ENCODE peak calls at places on chromosomes 11 and 22, in six cellular contexts. T is mesendoderm, V is right lobe of liver, Z is Peyer's patch, X is keratinocyte, O is upper lobe of right lung. H is an unnamed sample.
A peak's percentile ranks its signal among the peaks of the same experiment; 100 is the strongest.

GRCh38 chr22:45172872-45173585 is 9.3 kb downstream of the NUP50 start:
- DNase-seq in T (no peak), V (no peak), Z (no peak), X (no peak), O (no peak), H (no peak)

GRCh38 chr11:72038491-72038890 is 39.8 kb downstream of the IL18BP start:
- DNase-seq in T (no peak), V (no peak), Z (no peak), X (no peak), O (no peak), H (no peak)

GRCh38 chr11:11313426-11313825 is 39.6 kb downstream of the CSNK2A3 start:
- DNase-seq in T (no peak), V (no peak), Z (no peak), X (peak; percentile 50), O (peak; percentile 67), H (no peak)

GRCh38 chr11:64244107-64244506 is 2.6 kb downstream of the PPP1R14B start:
- DNase-seq in T (no peak), V (no peak), Z (no peak), X (no peak), O (no peak), H (no peak)

GRCh38 chr11:76285397-76285796 is 79.1 kb upstream of the WNT11 start:
- DNase-seq in T (no peak), V (no peak), Z (no peak), X (no peak), O (no peak), H (no peak)

GRCh38 chr11:100964400-100964799 is 165.2 kb downstream of the PGR start:
- DNase-seq in T (no peak), V (no peak), Z (no peak), X (no peak), O (no peak), H (no peak)

GRCh38 chr22:29030016-29030617 is 31.5 kb downstream of the C22orf31 start:
- DNase-seq in T (peak; percentile 91), V (no peak), Z (no peak), X (no peak), O (no peak), H (no peak)

GRCh38 chr11:57546869-57547518 is 9.6 kb downstream of the SMTNL1 start:
- DNase-seq in T (peak; percentile 80), V (no peak), Z (no peak), X (no peak), O (peak; percentile 20), H (no peak)

GRCh38 chr22:50271519-50271970 is 1.4 kb upstream of the MAPK11 start:
- DNase-seq in T (peak; percentile 77), V (peak; percentile 77), Z (peak; percentile 56), X (no peak), O (peak; percentile 84), H (peak; percentile 88)

GRCh38 chr11:69460540-69461257 is 20.8 kb upstream of the LINC01488 start:
- DNase-seq in T (no peak), V (no peak), Z (no peak), X (peak; percentile 66), O (no peak), H (peak; percentile 1)

GRCh38 chr11:33635161-33635560 is 65.5 kb downstream of the C11orf91 start:
- DNase-seq in T (no peak), V (no peak), Z (no peak), X (no peak), O (no peak), H (no peak)

GRCh38 chr11:112555491-112556364 is 295.1 kb upstream of the PLET1 start:
- DNase-seq in T (peak; percentile 74), V (peak; percentile 71), Z (peak; percentile 28), X (no peak), O (peak; percentile 84), H (peak; percentile 82)

GRCh38 chr11:92492372-92492771 is 267.8 kb downstream of the FAT3 start:
- DNase-seq in T (no peak), V (no peak), Z (no peak), X (no peak), O (no peak), H (no peak)

GRCh38 chr11:132785878-132786277 is 746.4 kb downstream of the OPCML start:
- DNase-seq in T (no peak), V (no peak), Z (no peak), X (no peak), O (no peak), H (no peak)

GRCh38 chr11:2885017-2885675 is 429 bp downstream of the CDKN1C start:
- DNase-seq in T (peak; percentile 68), V (peak; percentile 69), Z (no peak), X (no peak), O (peak; percentile 85), H (peak; percentile 91)

GRCh38 chr11:12156301-12157140 is 46.1 kb downstream of the MICAL2 start:
- DNase-seq in T (no peak), V (no peak), Z (no peak), X (no peak), O (no peak), H (peak; percentile 52)

GRCh38 chr11:94020777-94021615 is at the start of gene HEPHL1:
- DNase-seq in T (peak; percentile 13), V (no peak), Z (no peak), X (peak; percentile 95), O (no peak), H (no peak)

GRCh38 chr11:48170840-48171233 is 45.8 kb upstream of the OR4B1 start:
- DNase-seq in T (no peak), V (no peak), Z (no peak), X (no peak), O (no peak), H (no peak)

GRCh38 chr11:106461839-106462545 is 384.5 kb downstream of the AASDHPPT start:
- DNase-seq in T (peak; percentile 91), V (no peak), Z (no peak), X (no peak), O (no peak), H (no peak)

GRCh38 chr11:106461148-106461547 is 383.7 kb downstream of the AASDHPPT start:
- DNase-seq in T (no peak), V (no peak), Z (no peak), X (no peak), O (no peak), H (no peak)

GRCh38 chr11:106463796-106464201 is 386.3 kb downstream of the AASDHPPT start:
- DNase-seq in T (no peak), V (no peak), Z (no peak), X (no peak), O (no peak), H (no peak)

GRCh38 chr11:106464728-106465127 is 387.3 kb downstream of the AASDHPPT start:
- DNase-seq in T (no peak), V (no peak), Z (no peak), X (no peak), O (no peak), H (no peak)

DNA sequence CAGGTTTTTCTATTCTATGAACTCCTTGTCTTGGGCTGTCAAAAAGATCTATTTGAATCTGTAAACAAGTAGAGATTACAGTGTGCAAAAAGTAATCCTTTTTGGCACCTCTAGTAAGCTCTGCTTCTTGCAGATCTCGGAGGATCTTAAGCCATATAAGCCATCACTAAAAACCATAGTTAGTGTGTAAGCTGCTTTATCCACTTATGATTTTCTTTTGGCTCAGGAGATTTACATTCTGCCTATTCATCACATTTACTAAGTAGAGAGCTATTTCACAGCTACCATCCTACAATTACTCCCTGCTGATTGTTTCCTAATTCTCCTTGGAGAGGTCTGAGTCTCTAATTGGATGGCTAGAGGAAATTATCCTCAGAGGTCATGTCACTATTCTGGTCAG is 385.7 kb downstream of the AASDHPPT start:
- DNase-seq in T (peak; percentile 80), V (no peak), Z (no peak), X (no peak), O (no peak), H (no peak)
- H3K4me1 ChIP-seq in T (peaks cover 9% of the 10 kb centered on the region), V (no peaks in the 10 kb centered on the region), Z (peaks cover 25% of the 10 kb centered on the region), X (peaks cover under 1% of the 10 kb centered on the region), O (peaks cover 3% of the 10 kb centered on the region), H (peaks cover 3% of the 10 kb centered on the region)

GRCh38 chr11:120108785-120109168 is 29.1 kb downstream of the TRIM29 start:
- DNase-seq in T (no peak), V (no peak), Z (no peak), X (no peak), O (no peak), H (no peak)
- H3K4me1 ChIP-seq in T (no peaks in the 10 kb centered on the region), V (no peaks in the 10 kb centered on the region), Z (no peaks in the 10 kb centered on the region), X (peaks cover 9% of the 10 kb centered on the region), O (no peaks in the 10 kb centered on the region), H (no peaks in the 10 kb centered on the region)

GRCh38 chr11:44577231-44577834 is 11.9 kb downstream of the CD82 start:
- DNase-seq in T (no peak), V (no peak), Z (no peak), X (no peak), O (no peak), H (no peak)

GRCh38 chr11:44578279-44578678 is 12.8 kb downstream of the CD82 start:
- DNase-seq in T (no peak), V (no peak), Z (no peak), X (no peak), O (no peak), H (no peak)

GRCh38 chr11:44575288-44575672 is 9.8 kb downstream of the CD82 start:
- DNase-seq in T (no peak), V (no peak), Z (no peak), X (no peak), O (no peak), H (peak; percentile 51)

GRCh38 chr11:44574620-44575287 is 9.3 kb downstream of the CD82 start:
- DNase-seq in T (no peak), V (no peak), Z (peak; percentile 60), X (no peak), O (no peak), H (peak; percentile 16)

DNA sequence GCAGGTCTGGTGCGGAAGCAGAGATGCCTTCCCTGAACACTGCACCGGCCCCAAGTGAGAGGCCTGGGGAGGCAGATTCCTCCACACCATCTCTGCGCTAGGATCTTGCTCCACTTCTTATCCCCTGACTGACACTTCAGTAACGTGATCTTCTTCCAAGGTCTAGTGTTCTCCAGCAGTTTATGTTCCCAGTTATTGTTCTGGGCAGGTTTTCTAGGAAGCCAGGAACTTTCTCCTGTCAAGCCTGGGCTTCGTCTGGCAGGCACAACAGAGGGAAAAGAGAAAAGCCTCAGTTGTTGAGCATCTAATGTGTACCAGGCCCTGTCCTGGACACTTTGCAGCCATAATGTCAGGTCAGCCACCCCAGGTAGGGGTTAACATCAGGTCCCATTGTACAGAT is 10.5 kb downstream of the CD82 start:
- DNase-seq in T (no peak), V (no peak), Z (no peak), X (no peak), O (no peak), H (no peak)
- H3K4me1 ChIP-seq in T (no peaks in the 10 kb centered on the region), V (peaks cover 19% of the 10 kb centered on the region), Z (peaks cover 19% of the 10 kb centered on the region), X (peaks cover 78% of the 10 kb centered on the region), O (peaks cover 64% of the 10 kb centered on the region), H (peaks cover 47% of the 10 kb centered on the region)

DNA sequence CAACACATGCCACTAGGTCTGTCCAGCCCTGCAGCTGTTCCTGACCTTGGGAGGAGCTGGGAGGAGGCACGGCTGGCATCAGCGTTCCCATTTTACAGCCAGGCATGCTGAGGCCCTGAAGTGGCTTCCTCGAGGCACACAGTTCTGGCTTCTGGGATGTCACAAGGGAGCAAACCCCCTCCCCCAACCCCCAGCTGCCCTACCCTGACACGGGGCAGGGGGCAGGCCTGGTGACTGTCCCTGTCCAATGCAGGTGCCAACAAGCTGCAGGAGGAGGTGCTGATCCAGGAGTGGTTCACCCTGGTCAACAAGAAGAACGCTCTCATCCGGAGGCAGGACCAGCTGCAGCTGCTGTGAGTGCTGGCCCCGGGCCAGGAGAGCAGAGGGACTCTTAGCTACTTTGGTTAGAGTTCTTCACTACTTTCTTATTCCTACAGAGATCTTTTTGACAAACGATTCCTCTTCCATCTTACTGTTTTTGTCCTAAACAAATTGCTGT is 5.3 kb downstream of the KCNK7 start:
- DNase-seq in T (no peak), V (no peak), Z (no peak), X (no peak), O (no peak), H (no peak)
- H3K4me1 ChIP-seq in T (no peaks in the 10 kb centered on the region), V (no peaks in the 10 kb centered on the region), Z (peaks cover 38% of the 10 kb centered on the region), X (peaks cover 35% of the 10 kb centered on the region), O (peaks cover 18% of the 10 kb centered on the region), H (peaks cover 98% of the 10 kb centered on the region)

GRCh38 chr22:37746366-37747089 is 49.7 kb downstream of the TRIOBP start:
- DNase-seq in T (peak; percentile 62), V (no peak), Z (no peak), X (no peak), O (peak; percentile 76), H (peak; percentile 91)
- H3K4me1 ChIP-seq in T (peaks cover 10% of the 10 kb centered on the region), V (peaks cover 8% of the 10 kb centered on the region), Z (peaks cover 57% of the 10 kb centered on the region), X (peaks cover 67% of the 10 kb centered on the region), O (peaks cover 66% of the 10 kb centered on the region), H (peaks cover 54% of the 10 kb centered on the region)

H was measured in spleen.